ENCODE peak calls at places on chromosome 18, in seven cellular contexts. E is lower lobe of right lung, M is cardiac fibroblast, P is GM13977, N is OCI-LY7, B is IMR-90, C is cardiac muscle cell. W is an unnamed sample.

GRCh38 chr18:8811115-8811514 is 105.8 kb downstream of the MTCL1 start:
- DNase-seq in E (no peak), M (no peak), P (no peak), N (no peak), B (no peak), C (no peak), W (no peak)

GRCh38 chr18:30385684-30386083 is 656.9 kb downstream of the DSC3 start:
- DNase-seq in E (no peak), M (no peak), P (no peak), N (no peak), B (no peak), C (no peak), W (no peak)

GRCh38 chr18:47756364-47757016 is 174.0 kb downstream of the SMAD2 start:
- DNase-seq in E (peak; percentile 74), M (peak; percentile 59), P (peak; percentile 68), N (peak; percentile 34), B (peak; percentile 33), C (peak; percentile 69), W (peak; percentile 84)

GRCh38 chr18:29087616-29088246 is 910.8 kb upstream of the CDH2 start:
- DNase-seq in E (no peak), M (no peak), P (no peak), N (no peak), B (no peak), C (no peak), W (no peak)

GRCh38 chr18:72086421-72086820 is 457.7 kb downstream of the CBLN2 start:
- DNase-seq in E (no peak), M (peak; percentile 37), P (no peak), N (peak; percentile 31), B (no peak), C (peak; percentile 52), W (no peak)

GRCh38 chr18:47771922-47772321 is 158.5 kb downstream of the SMAD2 start:
- DNase-seq in E (no peak), M (no peak), P (no peak), N (no peak), B (no peak), C (no peak), W (no peak)

GRCh38 chr18:5628512-5629255 is 84.9 kb upstream of the EPB41L3 start:
- DNase-seq in E (peak; percentile 76), M (peak; percentile 31), P (peak; percentile 61), N (no peak), B (peak; percentile 17), C (peak; percentile 78), W (peak; percentile 66)

GRCh38 chr18:79748321-79749157 is 49.2 kb upstream of the KCNG2 start:
- DNase-seq in E (no peak), M (no peak), P (no peak), N (no peak), B (no peak), C (no peak), W (no peak)

GRCh38 chr18:4352746-4353522 is 102.2 kb downstream of the DLGAP1 start:
- DNase-seq in E (no peak), M (no peak), P (no peak), N (no peak), B (no peak), C (no peak), W (peak; percentile 59)

GRCh38 chr18:56019908-56020307 is 431.9 kb upstream of the TCF4 start:
- DNase-seq in E (no peak), M (no peak), P (no peak), N (no peak), B (no peak), C (no peak), W (no peak)

GRCh38 chr18:907171-907879 is 2.7 kb downstream of the ADCYAP1 start:
- DNase-seq in E (peak; percentile 46), M (no peak), P (peak; percentile 34), N (no peak), B (no peak), C (peak; percentile 44), W (peak; percentile 67)

GRCh38 chr18:35024965-35025364 is 16.2 kb upstream of the MAPRE2 start:
- DNase-seq in E (peak; percentile 50), M (peak; percentile 72), P (no peak), N (no peak), B (peak; percentile 89), C (no peak), W (no peak)

GRCh38 chr18:43582120-43582519 is 304.8 kb upstream of the SYT4 start:
- DNase-seq in E (no peak), M (no peak), P (no peak), N (no peak), B (no peak), C (no peak), W (no peak)

GRCh38 chr18:35378206-35378795 is 1.2 kb upstream of the ZNF396 start:
- DNase-seq in E (no peak), M (peak; percentile 69), P (no peak), N (no peak), B (peak; percentile 12), C (no peak), W (no peak)

GRCh38 chr18:1805526-1805925 is 765.8 kb downstream of the METTL4 start:
- DNase-seq in E (no peak), M (no peak), P (no peak), N (no peak), B (no peak), C (no peak), W (no peak)

GRCh38 chr18:50786851-50787250 is 33.0 kb downstream of the MRO start:
- DNase-seq in E (no peak), M (no peak), P (no peak), N (no peak), B (no peak), C (no peak), W (no peak)

GRCh38 chr18:75377975-75378673 is 49.4 kb downstream of the SMIM21 start:
- DNase-seq in E (no peak), M (no peak), P (no peak), N (no peak), B (no peak), C (no peak), W (no peak)

GRCh38 chr18:55932675-55933074 is 344.7 kb upstream of the TCF4 start:
- DNase-seq in E (no peak), M (no peak), P (no peak), N (no peak), B (no peak), C (peak; percentile 7), W (no peak)

GRCh38 chr18:78517328-78517727 is 462.3 kb upstream of the SALL3 start:
- DNase-seq in E (no peak), M (no peak), P (no peak), N (no peak), B (no peak), C (no peak), W (no peak)

GRCh38 chr18:10771053-10771709 is 245.4 kb downstream of the NAPG start:
- DNase-seq in E (no peak), M (peak; percentile 3), P (peak; percentile 41), N (no peak), B (peak; percentile 67), C (no peak), W (no peak)

GRCh38 chr18:25876334-25876979 is 214.0 kb downstream of the SS18 start:
- DNase-seq in E (no peak), M (no peak), P (no peak), N (no peak), B (peak; percentile 4), C (peak; percentile 61), W (no peak)

GRCh38 chr18:830315-830901 is 18.4 kb upstream of the YES1 start:
- DNase-seq in E (no peak), M (peak; percentile 94), P (no peak), N (peak; percentile 23), B (peak; percentile 67), C (no peak), W (no peak)

GRCh38 chr18:27772081-27772480 is 404.8 kb downstream of the CDH2 start:
- DNase-seq in E (no peak), M (no peak), P (no peak), N (no peak), B (no peak), C (no peak), W (no peak)

DNA sequence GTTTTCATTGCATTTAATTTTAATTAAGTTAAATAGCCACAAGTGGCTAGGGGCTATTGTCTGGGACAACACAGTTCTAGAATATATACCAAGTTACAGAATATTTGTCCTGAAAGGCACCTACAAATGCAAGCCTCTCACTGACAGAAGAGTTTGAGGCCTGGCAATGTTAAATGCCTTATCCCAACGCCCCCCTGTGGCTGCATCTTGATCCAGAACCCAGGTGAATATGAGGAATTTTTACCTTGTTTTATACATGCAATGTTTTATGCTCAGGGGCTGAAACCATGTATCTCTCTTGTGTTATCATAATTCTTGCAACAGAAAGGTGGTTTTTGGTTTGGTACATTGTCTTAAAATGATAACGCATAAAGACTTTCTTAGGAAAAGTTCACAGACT is 71.8 kb upstream of the SEC11C start:
- DNase-seq in E (no peak), M (peak; percentile 55), P (no peak), N (peak; percentile 37), B (peak; percentile 18), C (peak; percentile 47), W (peak; percentile 22)
- TF ChIP-seq CTCF in E (peak; percentile 48), M (peak; percentile 64), P (peak; percentile 57), N (peak; percentile 70), B (peak; percentile 46), C (peak; percentile 65), W (peak; percentile 32)

GRCh38 chr18:33761363-33761762 is 183.3 kb downstream of the ASXL3 start:
- DNase-seq in E (no peak), M (peak; percentile 53), P (no peak), N (peak; percentile 58), B (peak; percentile 28), C (peak; percentile 37), W (no peak)
- TF ChIP-seq CTCF in E (peak; percentile 28), M (peak; percentile 33), P (peak; percentile 53), N (peak; percentile 66), B (peak; percentile 49), C (peak; percentile 26), W (peak; percentile 31)

DNA sequence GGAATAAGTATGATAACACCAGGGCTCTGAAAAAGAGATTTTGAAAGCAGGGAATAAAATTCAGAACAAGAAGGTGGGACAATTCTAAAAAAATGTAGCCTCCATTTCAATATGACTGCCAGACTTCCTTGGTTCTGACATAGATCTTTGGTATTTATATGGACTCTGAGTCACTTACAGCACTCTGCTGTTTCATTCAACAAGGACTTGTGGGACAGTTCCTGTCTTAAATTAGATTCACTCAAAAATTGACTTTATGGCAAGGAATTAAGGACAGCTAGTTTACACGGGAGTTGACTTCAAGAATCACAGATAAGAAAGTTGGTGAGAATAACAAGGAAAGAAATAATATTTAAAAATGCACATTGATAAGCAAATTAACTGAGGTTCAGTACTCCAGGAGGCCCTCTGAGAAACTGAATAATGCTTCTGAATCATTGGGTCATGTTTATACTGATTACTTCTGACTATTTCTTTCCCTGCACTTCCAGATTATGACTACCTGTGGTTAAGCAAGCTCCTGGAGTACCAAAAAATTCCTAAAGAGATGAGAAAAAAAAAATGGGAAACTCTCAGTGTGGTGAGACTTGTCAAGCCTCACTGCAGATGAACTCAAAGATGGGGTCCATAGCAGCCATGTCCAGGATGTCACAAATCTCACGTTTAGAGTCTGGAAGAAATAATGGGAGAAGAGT is 828.3 kb upstream of the PIK3C3 start:
- DNase-seq in E (no peak), M (peak; percentile 83), P (no peak), N (no peak), B (peak; percentile 84), C (no peak), W (no peak)
- TF ChIP-seq CTCF in E (no peak), M (no peak), P (no peak), N (no peak), B (no peak), C (no peak), W (no peak)

DNA sequence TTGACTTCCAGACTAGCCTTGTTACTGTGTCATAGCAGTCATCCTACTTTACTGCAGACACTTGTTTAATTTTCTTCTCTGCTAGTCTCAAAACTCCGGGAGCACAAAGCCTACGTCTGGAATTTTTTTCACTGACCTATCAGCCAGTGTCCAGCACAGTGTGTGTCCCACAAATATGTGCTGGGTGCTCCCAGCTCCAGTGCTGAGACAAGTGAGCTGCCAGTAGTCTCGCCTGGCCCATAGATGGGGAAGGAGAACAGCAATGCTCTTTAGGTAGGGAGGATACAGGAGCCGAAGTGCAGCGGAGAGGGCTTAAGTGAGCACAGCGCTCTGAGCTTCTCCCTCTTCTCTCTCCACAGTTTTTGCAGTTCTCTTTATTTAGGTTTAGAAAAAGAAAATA is 34.0 kb downstream of the ARHGAP28 start:
- DNase-seq in E (no peak), M (no peak), P (no peak), N (no peak), B (no peak), C (no peak), W (no peak)
- TF ChIP-seq CTCF in E (no peak), M (no peak), P (no peak), N (no peak), B (no peak), C (no peak), W (no peak)

W was measured in nephron progenitor cell.